ENCODE peak calls at places on chromosomes 13 and 19, in eight cellular contexts. Z is prostate gland, T is suprapubic skin, J is uterus, B is K562, I is sigmoid colon, S is IMR-90, P is esophagus squamous epithelium. X is an unnamed sample.
A peak's percentile ranks its signal among the peaks of the same experiment; 100 is the strongest.

GRCh38 chr19:8615813-8616596 is 5.5 kb upstream of the ADAMTS10 start:
- DNase-seq in T (peak; percentile 83), S (peak; percentile 55), P (no peak), B (peak; percentile 73), J (peak; percentile 38), Z (no peak), I (peak; percentile 77), X (no peak)

GRCh38 chr13:48908381-48909087 is 67.2 kb upstream of the FNDC3A start:
- DNase-seq in S (peak; percentile 37), Z (no peak), P (no peak), B (no peak), T (no peak), J (no peak), I (no peak), X (no peak)

GRCh38 chr13:68506888-68507551 is 1276.9 kb upstream of the PCDH9 start:
- DNase-seq in S (no peak), P (no peak), I (no peak), J (no peak), B (no peak), Z (no peak), T (no peak), X (no peak)

GRCh38 chr19:19816679-19817078 is 4.9 kb downstream of the ZNF506 start:
- DNase-seq in S (no peak), I (no peak), P (no peak), T (no peak), B (no peak), J (no peak), Z (no peak), X (no peak)

GRCh38 chr13:112545866-112546265 is 42.1 kb downstream of the TUBGCP3 start:
- DNase-seq in T (no peak), P (no peak), B (no peak), I (no peak), J (no peak), Z (no peak), S (peak; percentile 92), X (no peak)

GRCh38 chr19:45040059-45040767 is 1.4 kb downstream of the CLASRP start:
- DNase-seq in S (no peak), Z (no peak), T (no peak), P (no peak), J (no peak), I (no peak), B (no peak), X (no peak)

GRCh38 chr13:91312324-91312723 is 35.2 kb upstream of the MIR17HG start:
- DNase-seq in P (no peak), Z (no peak), S (no peak), T (no peak), B (no peak), I (no peak), J (no peak), X (no peak)

GRCh38 chr19:27679399-27679798 is 1533.6 kb downstream of the UQCRFS1 start:
- DNase-seq in Z (no peak), I (no peak), S (no peak), T (peak; percentile 53), P (no peak), J (no peak), B (no peak), X (no peak)

DNA sequence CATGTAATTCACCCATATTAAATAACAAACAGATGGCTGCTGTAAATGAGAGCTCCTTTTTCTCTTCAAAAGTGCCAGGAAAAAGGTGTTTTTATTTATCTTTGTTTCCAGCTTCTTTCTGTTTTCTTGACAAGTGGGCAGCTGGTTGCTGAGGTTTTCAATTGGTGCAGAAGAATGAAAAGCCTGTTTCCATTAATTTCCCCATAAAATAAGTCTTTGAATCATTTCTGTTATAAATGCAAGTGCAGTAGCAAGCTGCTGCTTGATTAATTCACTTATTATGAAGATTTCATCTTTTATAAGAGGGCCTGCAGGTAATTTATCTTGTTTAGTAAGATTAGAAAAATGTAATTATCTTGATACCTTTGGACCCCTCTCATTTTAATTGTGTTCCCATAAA is 676.3 kb upstream of the KLHL1 start:
- DNase-seq in I (no peak), B (no peak), J (no peak), T (no peak), S (no peak), Z (no peak), P (no peak), X (no peak)
- TF ChIP-seq POLR2A in I (no peak), B (no peak), J (no peak), T (no peak), S (no peak), Z (no peak), P (no peak), X (no peak)

GRCh38 chr19:55383789-55384575 is at the start of gene TMEM238:
- DNase-seq in S (peak; percentile 70), Z (peak; percentile 41), J (peak; percentile 47), B (peak; percentile 74), T (no peak), P (no peak), I (peak; percentile 83), X (peak; percentile 38)
- H3K4me1 ChIP-seq in S (peaks cover 31% of the 10 kb centered on the region), Z (peaks cover 30% of the 10 kb centered on the region), J (peaks cover 17% of the 10 kb centered on the region), B (peaks cover 53% of the 10 kb centered on the region), T (peaks cover 47% of the 10 kb centered on the region), P (peaks cover 34% of the 10 kb centered on the region), I (peaks cover 43% of the 10 kb centered on the region), X (peaks cover 25% of the 10 kb centered on the region)

DNA sequence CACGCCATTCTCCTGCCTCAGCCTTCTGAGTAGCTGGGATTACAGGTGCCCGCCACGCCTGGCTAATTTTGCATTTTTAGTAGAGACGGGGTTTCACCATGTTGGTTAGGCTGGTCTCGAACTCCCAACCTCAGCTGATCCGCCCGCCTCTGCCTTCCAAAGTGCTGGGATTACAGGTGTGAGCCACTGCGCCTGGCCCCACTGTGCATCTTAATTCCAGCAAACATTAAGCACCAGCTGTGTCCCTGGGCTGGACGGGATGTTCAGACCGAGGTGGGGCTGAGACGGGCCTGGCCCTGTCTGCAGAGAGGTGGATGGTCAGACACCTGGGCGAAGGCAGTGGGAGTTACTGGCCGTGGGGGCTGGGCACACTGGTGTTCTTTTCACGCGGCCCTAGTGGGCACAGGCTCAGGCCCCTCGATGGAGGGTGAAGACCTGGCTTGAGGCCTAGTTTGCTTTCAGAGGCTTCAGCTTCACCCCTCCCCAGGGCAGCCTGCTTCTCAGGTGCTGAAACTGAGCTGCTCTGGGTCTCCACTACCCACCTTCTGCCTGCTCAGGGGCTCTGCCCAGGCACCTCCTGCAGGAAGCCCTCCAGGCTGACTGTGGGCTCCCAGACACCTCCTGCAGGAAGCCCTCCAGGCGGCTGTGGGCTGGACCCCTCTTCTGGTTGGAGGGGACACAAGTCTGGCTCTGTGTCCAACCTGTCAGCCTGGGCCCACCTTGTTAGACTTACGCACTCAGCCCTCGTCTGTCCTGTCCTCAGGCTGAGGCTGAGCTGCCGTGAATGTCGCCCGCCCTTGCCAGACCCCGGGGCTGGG is 21.0 kb downstream of the PALM start:
- DNase-seq in P (no peak), Z (no peak), J (no peak), I (no peak), B (no peak), T (no peak), S (no peak), X (no peak)
- TF ChIP-seq POLR2A in P (no peak), Z (no peak), J (no peak), I (no peak), B (no peak), T (no peak), S (no peak), X (no peak)

DNA sequence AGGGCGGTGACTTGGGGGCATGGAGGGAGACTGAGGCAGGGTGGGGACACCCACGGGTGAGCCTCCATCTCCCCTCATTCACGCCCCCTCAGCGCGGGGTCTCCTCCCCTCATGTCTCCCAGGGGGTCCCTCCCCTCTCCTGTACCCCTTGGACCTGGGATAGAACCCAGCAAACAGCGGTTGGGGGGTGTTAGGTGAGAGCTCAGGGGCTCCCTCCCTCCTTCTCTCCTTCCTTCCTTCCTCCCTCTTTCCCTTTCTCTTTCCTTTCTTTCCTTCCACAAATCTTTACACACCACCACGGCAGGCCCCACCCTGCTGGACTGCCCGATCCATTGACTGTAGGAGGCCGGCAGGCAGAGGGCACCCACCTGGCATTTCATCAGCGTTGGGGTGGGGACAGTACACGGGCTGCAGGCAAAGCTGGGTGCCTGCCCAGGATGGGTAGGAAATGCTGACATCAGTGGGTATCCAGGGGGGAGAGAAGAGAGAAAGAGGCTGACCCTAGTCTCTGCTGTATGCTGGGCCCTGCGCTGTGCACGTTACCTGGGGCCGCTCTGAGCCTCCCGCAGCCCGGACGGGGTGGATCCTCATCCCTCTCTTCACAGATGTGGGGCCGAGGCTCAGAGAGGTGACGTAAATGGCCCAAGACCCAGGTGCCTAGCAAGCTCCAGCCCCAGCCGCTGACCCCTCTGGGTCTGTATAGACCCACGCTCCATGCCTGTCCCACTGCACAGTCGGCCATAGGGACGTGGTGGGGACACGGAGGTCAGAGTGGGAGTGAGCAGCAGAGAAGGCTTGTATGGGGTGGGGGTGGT is 3.5 kb downstream of the SSC5D start:
- DNase-seq in S (no peak), B (no peak), P (no peak), Z (no peak), I (peak; percentile 80), T (no peak), J (peak; percentile 67), X (no peak)
- H3K4me1 ChIP-seq in S (peaks cover 35% of the 10 kb centered on the region), B (peaks cover 69% of the 10 kb centered on the region), P (peaks cover 22% of the 10 kb centered on the region), Z (no peaks in the 10 kb centered on the region), I (peaks cover 73% of the 10 kb centered on the region), T (peaks cover 43% of the 10 kb centered on the region), J (peaks cover 8% of the 10 kb centered on the region), X (peaks cover 2% of the 10 kb centered on the region)